ENCODE peak calls at places on chromosomes 13 and 19, in five cellular contexts. One of them, this sample, is unnamed. For H3K36me3, the result is how much of the 10 kb centered on the place peaks cover.

GRCh38 chr13:112061367-112062046 is 5.4 kb upstream of the SOX1 start:
- DNase-seq in uterus: no peak
- DNase-seq in left lung: no peak
- DNase-seq in esophagus squamous epithelium: no peak
- DNase-seq in tibial artery: no peak
- DNase-seq in this sample: no peak

GRCh38 chr13:100497394-100497793 is 91.2 kb downstream of the GGACT start:
- DNase-seq in uterus: no peak
- DNase-seq in left lung: no peak
- DNase-seq in esophagus squamous epithelium: no peak
- DNase-seq in tibial artery: no peak
- DNase-seq in this sample: no peak

GRCh38 chr13:45325806-45326205 is 15.2 kb downstream of the TPT1 start:
- DNase-seq in uterus: no peak
- DNase-seq in left lung: no peak
- DNase-seq in esophagus squamous epithelium: no peak
- DNase-seq in tibial artery: peak
- DNase-seq in this sample: no peak

GRCh38 chr19:51807111-51807701 is 12.2 kb downstream of the FPR3 start:
- DNase-seq in uterus: no peak
- DNase-seq in left lung: no peak
- DNase-seq in esophagus squamous epithelium: no peak
- DNase-seq in tibial artery: no peak
- DNase-seq in this sample: peak

GRCh38 chr13:107832521-107833095 is 382.7 kb downstream of the LIG4 start:
- DNase-seq in uterus: no peak
- DNase-seq in left lung: no peak
- DNase-seq in esophagus squamous epithelium: no peak
- DNase-seq in tibial artery: no peak
- DNase-seq in this sample: no peak

GRCh38 chr19:46813570-46814358 is 25.4 kb upstream of the SLC1A5 start:
- DNase-seq in uterus: peak
- DNase-seq in left lung: peak
- DNase-seq in esophagus squamous epithelium: no peak
- DNase-seq in tibial artery: peak
- DNase-seq in this sample: no peak

GRCh38 chr13:19952850-19953249 is 5.7 kb upstream of the ZMYM2 start:
- DNase-seq in uterus: no peak
- DNase-seq in left lung: no peak
- DNase-seq in esophagus squamous epithelium: no peak
- DNase-seq in tibial artery: no peak
- DNase-seq in this sample: no peak

GRCh38 chr19:30649934-30650614 is 277.9 kb downstream of the ZNF536 start:
- DNase-seq in uterus: no peak
- DNase-seq in left lung: no peak
- DNase-seq in esophagus squamous epithelium: no peak
- DNase-seq in tibial artery: no peak
- DNase-seq in this sample: no peak

GRCh38 chr19:18386543-18387251 is 739 bp downstream of the GDF15 start:
- DNase-seq in uterus: no peak
- DNase-seq in left lung: no peak
- DNase-seq in esophagus squamous epithelium: no peak
- DNase-seq in tibial artery: no peak
- DNase-seq in this sample: no peak

GRCh38 chr13:97883356-97883755 is 70.1 kb upstream of the IPO5 start:
- DNase-seq in uterus: no peak
- DNase-seq in left lung: no peak
- DNase-seq in esophagus squamous epithelium: no peak
- DNase-seq in tibial artery: no peak
- DNase-seq in this sample: no peak

GRCh38 chr13:102903659-102904407 is 58.0 kb downstream of the ERCC5 start:
- DNase-seq in uterus: no peak
- DNase-seq in left lung: no peak
- DNase-seq in esophagus squamous epithelium: no peak
- DNase-seq in tibial artery: no peak
- DNase-seq in this sample: peak

GRCh38 chr13:20431080-20431479 is 94.6 kb downstream of the CRYL1 start:
- DNase-seq in uterus: no peak
- DNase-seq in left lung: no peak
- DNase-seq in esophagus squamous epithelium: no peak
- DNase-seq in tibial artery: no peak
- DNase-seq in this sample: no peak

GRCh38 chr13:77026255-77026782 is 640 bp downstream of the FBXL3 start:
- DNase-seq in uterus: peak
- DNase-seq in left lung: peak
- DNase-seq in esophagus squamous epithelium: peak
- DNase-seq in tibial artery: peak
- DNase-seq in this sample: no peak

GRCh38 chr19:8251025-8251472 is 41.9 kb downstream of the CERS4 start:
- DNase-seq in uterus: peak
- DNase-seq in left lung: peak
- DNase-seq in esophagus squamous epithelium: no peak
- DNase-seq in tibial artery: peak
- DNase-seq in this sample: no peak

GRCh38 chr19:10361569-10362011 is 18.8 kb downstream of the TYK2 start:
- DNase-seq in uterus: no peak
- DNase-seq in left lung: no peak
- DNase-seq in esophagus squamous epithelium: no peak
- DNase-seq in tibial artery: no peak
- DNase-seq in this sample: no peak

GRCh38 chr13:81133066-81133465 is 792.1 kb upstream of the SPRY2 start:
- DNase-seq in uterus: no peak
- DNase-seq in left lung: no peak
- DNase-seq in esophagus squamous epithelium: no peak
- DNase-seq in tibial artery: no peak
- DNase-seq in this sample: no peak

GRCh38 chr19:48292798-48293197 is 22.9 kb downstream of the ZNF114 start:
- DNase-seq in uterus: no peak
- DNase-seq in left lung: no peak
- DNase-seq in esophagus squamous epithelium: no peak
- DNase-seq in tibial artery: no peak
- DNase-seq in this sample: no peak

GRCh38 chr19:7829162-7829520 is 877 bp upstream of the EVI5L start:
- DNase-seq in uterus: no peak
- DNase-seq in left lung: no peak
- DNase-seq in esophagus squamous epithelium: no peak
- DNase-seq in tibial artery: no peak
- DNase-seq in this sample: no peak

GRCh38 chr13:25836709-25837316 is 215.0 kb downstream of the SHISA2 start:
- DNase-seq in uterus: no peak
- DNase-seq in left lung: no peak
- DNase-seq in esophagus squamous epithelium: no peak
- DNase-seq in tibial artery: no peak
- DNase-seq in this sample: no peak

GRCh38 chr19:2041436-2041685 is 9.7 kb downstream of the MKNK2 start:
- DNase-seq in uterus: no peak
- DNase-seq in left lung: no peak
- DNase-seq in esophagus squamous epithelium: no peak
- DNase-seq in tibial artery: no peak
- DNase-seq in this sample: no peak
- H3K36me3 ChIP-seq in uterus: under half
- H3K36me3 ChIP-seq in left lung: under half
- H3K36me3 ChIP-seq in esophagus squamous epithelium: half or more
- H3K36me3 ChIP-seq in tibial artery: half or more
- H3K36me3 ChIP-seq in this sample: under half

DNA sequence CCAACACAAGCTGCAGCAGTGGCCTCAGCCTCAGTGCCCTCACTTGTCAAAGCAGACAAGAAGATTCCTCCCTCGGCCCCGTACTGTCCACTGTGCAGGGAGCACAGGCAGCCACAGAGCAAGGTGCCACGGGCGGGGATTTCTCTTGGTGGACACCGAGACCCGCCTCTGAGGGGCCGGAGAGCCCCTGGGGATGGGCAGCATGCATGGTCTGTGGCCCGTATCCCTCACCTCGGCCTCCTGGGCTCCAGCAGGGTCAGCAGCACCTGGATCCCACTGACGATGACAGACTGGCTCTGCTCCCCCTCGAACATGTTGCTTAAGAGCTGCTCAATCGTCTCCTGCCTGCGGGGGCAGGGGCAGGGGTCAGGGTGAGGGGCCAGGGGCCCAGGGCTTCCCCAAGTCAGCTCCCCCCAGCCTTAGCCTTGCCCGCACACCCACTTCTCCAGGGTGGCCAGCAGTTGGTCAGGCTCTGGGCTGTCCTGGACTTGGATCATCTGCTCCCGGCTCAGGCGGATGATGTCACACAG is 13.4 kb upstream of the TMEM86B start:
- DNase-seq in uterus: no peak
- DNase-seq in left lung: no peak
- DNase-seq in esophagus squamous epithelium: no peak
- DNase-seq in tibial artery: no peak
- DNase-seq in this sample: no peak
- H3K36me3 ChIP-seq in uterus: under half
- H3K36me3 ChIP-seq in left lung: under half
- H3K36me3 ChIP-seq in esophagus squamous epithelium: half or more
- H3K36me3 ChIP-seq in tibial artery: half or more
- H3K36me3 ChIP-seq in this sample: half or more

DNA sequence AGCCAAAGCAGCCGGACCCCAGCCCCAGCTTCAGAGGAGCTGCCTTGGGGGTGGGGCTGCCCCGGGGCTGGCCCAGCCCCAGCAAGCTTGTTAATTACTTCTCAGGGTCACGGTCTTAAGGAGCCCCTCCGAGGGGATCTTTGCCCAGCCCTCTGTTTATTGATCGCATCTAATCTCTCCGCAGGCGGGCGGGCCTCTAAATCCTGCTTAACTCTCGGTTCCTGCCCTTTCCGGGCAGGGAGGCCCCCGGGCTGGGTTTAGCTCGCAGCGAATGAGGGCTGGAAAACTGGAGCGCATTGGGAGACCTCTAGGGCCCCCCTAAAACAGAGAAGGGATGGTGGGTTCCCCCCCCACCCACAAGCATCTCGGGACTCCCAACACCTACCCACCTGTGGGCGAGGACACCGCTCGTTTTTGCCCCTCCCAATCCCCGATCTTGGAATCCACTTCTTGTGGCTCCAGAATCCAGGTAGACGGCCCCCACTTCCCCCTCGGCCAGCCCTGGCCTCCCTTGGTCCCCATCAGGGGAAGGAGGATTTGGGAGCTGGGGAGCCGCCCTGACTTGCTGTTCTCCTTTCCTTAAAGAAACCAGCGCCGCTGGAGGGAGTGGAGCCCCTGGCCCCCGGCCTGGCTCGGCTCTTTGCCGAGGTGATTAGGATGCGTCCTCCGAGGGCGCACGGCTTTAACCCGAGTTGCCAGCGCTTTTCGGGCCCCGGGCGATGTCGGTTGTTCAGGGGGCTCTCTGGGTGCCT is 59.5 kb upstream of the ADGRL1 start:
- DNase-seq in uterus: peak
- DNase-seq in left lung: no peak
- DNase-seq in esophagus squamous epithelium: no peak
- DNase-seq in tibial artery: no peak
- DNase-seq in this sample: no peak
- H3K36me3 ChIP-seq in uterus: under half
- H3K36me3 ChIP-seq in left lung: under half
- H3K36me3 ChIP-seq in esophagus squamous epithelium: under half
- H3K36me3 ChIP-seq in tibial artery: under half
- H3K36me3 ChIP-seq in this sample: under half

DNA sequence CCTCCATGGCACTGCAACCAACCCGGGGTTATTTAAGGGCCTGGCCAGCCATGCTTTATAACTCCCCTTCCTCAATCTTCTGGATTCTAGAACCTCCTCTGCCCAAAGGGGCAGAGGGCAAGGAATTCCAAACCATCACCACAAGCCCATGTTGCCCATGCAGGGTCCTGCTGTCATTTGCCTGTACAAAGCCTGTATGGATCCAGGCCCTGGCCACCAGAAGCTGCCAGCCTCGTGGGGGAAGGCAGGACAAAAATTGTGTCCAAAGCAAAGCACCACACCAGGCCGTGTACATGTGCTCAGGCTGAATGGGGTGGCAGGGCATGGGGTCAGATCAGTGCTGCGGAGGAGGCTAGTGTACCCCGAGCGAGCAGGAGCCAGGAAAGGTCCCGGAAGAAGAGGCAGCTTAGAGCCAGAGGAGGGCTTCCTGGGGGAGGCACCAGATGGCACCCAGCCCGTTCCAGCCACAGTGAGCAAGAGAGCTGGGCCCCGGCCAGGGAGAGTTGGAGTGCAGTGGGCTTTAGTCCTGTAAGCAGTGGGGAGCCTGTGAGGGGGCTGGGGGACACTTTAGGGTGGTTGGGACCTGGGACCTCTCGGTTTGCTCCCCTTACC is 35.8 kb downstream of the CAPN12 start:
- DNase-seq in uterus: no peak
- DNase-seq in left lung: no peak
- DNase-seq in esophagus squamous epithelium: no peak
- DNase-seq in tibial artery: no peak
- DNase-seq in this sample: no peak
- H3K36me3 ChIP-seq in uterus: under half
- H3K36me3 ChIP-seq in left lung: under half
- H3K36me3 ChIP-seq in esophagus squamous epithelium: half or more
- H3K36me3 ChIP-seq in tibial artery: half or more
- H3K36me3 ChIP-seq in this sample: half or more

GRCh38 chr19:40321566-40322270 is 26.5 kb downstream of the C19orf47 start:
- DNase-seq in uterus: no peak
- DNase-seq in left lung: no peak
- DNase-seq in esophagus squamous epithelium: no peak
- DNase-seq in tibial artery: no peak
- DNase-seq in this sample: no peak

GRCh38 chr19:40323705-40324104 is 24.5 kb downstream of the C19orf47 start:
- DNase-seq in uterus: no peak
- DNase-seq in left lung: no peak
- DNase-seq in esophagus squamous epithelium: no peak
- DNase-seq in tibial artery: no peak
- DNase-seq in this sample: no peak

GRCh38 chr19:40321076-40321475 is 27.1 kb downstream of the C19orf47 start:
- DNase-seq in uterus: no peak
- DNase-seq in left lung: no peak
- DNase-seq in esophagus squamous epithelium: no peak
- DNase-seq in tibial artery: no peak
- DNase-seq in this sample: no peak

GRCh38 chr19:40322271-40322610 is 26.0 kb downstream of the C19orf47 start:
- DNase-seq in uterus: no peak
- DNase-seq in left lung: no peak
- DNase-seq in esophagus squamous epithelium: no peak
- DNase-seq in tibial artery: no peak
- DNase-seq in this sample: no peak

DNA sequence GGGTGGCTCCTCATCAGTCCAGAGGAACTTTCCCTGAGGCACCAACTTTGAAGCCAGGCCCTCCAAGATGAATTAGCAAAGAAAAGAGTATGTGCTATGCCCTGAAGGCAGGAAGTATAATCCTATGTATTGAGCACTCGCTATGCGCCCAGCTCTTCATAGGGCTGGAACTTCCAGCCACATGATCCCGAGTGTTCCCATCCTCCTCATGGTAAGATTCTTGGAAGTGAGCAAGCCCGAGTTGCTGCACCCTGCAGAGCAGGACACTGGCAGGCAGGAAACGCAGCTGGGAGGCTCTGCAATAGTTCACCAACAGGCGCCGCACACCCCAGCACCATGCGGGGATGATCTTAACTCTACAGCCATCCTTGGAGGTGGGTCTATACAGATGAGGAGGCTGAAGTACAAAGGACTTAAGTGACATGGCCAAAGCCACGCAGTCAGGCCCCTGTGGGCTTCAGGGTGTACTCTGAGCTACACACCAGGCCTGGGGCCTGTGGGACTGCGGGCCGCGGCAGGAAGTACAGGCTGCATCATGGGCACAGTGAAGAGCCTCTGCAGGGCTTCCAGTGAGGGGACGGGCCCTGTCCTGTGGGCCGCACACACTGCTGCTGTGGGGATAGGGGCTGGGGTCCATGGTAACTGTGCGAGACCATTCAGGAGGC is 25.1 kb downstream of the C19orf47 start:
- DNase-seq in uterus: no peak
- DNase-seq in left lung: no peak
- DNase-seq in esophagus squamous epithelium: no peak
- DNase-seq in tibial artery: no peak
- DNase-seq in this sample: no peak
- H3K36me3 ChIP-seq in uterus: under half
- H3K36me3 ChIP-seq in left lung: under half
- H3K36me3 ChIP-seq in esophagus squamous epithelium: under half
- H3K36me3 ChIP-seq in tibial artery: half or more
- H3K36me3 ChIP-seq in this sample: under half